ENCODE peak calls at places on chromosomes 12 and 14, in six cellular contexts. Z is EL; E is iris pigment epithelial cell; G is activated CD4-positive, CD25-positive, alpha-beta regulatory T cell; B is NCI-H1694; R is EH. H is an unnamed sample.

GRCh38 chr12:96108321-96108720 is 72.9 kb upstream of the LTA4H start:
- DNase-seq in R (no peak), G (no peak), E (no peak), Z (no peak), B (no peak), H (no peak)

GRCh38 chr12:76144253-76144564 is 59.7 kb upstream of the NAP1L1 start:
- DNase-seq in R (peak; percentile 61), Z (peak; percentile 51), B (peak; percentile 7), G (no peak), E (peak; percentile 75), H (peak; percentile 36)

GRCh38 chr14:102362084-102362483 is 606 bp downstream of the CINP start:
- DNase-seq in G (no peak), R (peak; percentile 55), E (peak; percentile 48), B (no peak), Z (peak; percentile 62), H (peak; percentile 41)

GRCh38 chr14:92540472-92541048 is 27.0 kb downstream of the RIN3 start:
- DNase-seq in Z (peak; percentile 99), G (no peak), E (peak; percentile 99), R (peak; percentile 99), B (peak; percentile 27), H (peak; percentile 98)

GRCh38 chr12:104490850-104491249 is 34.1 kb downstream of the CHST11 start:
- DNase-seq in G (no peak), E (no peak), R (no peak), B (no peak), Z (no peak), H (no peak)

GRCh38 chr12:2764398-2764797 is 30.4 kb upstream of the FKBP4 start:
- DNase-seq in R (no peak), E (no peak), Z (no peak), B (no peak), G (no peak), H (no peak)

GRCh38 chr12:47990351-47991105 is 13.7 kb downstream of the COL2A1 start:
- DNase-seq in G (peak; percentile 10), B (no peak), R (peak; percentile 25), Z (no peak), E (peak; percentile 12), H (peak; percentile 3)

GRCh38 chr12:98182791-98183190 is 332.6 kb upstream of the TMPO start:
- DNase-seq in B (no peak), G (no peak), R (no peak), E (no peak), Z (no peak), H (no peak)

GRCh38 chr14:70731447-70732239 is 77.7 kb downstream of the MAP3K9 start:
- DNase-seq in R (no peak), E (no peak), B (no peak), Z (peak; percentile 5), G (no peak), H (no peak)

GRCh38 chr12:123140675-123141614 is 9.9 kb downstream of the PITPNM2 start:
- DNase-seq in R (no peak), B (no peak), G (no peak), E (no peak), Z (no peak), H (no peak)

GRCh38 chr12:7144414-7145120 is 14.4 kb downstream of the CLSTN3 start:
- DNase-seq in R (peak; percentile 48), G (no peak), E (peak; percentile 42), B (peak; percentile 65), Z (peak; percentile 42), H (peak; percentile 33)

GRCh38 chr14:103436533-103436932 is 51.3 kb downstream of the MARK3 start:
- DNase-seq in R (peak; percentile 40), Z (peak; percentile 47), B (no peak), G (no peak), E (peak; percentile 82), H (peak; percentile 26)

GRCh38 chr12:132557969-132558856 is 52.2 kb downstream of the LRCOL1 start:
- DNase-seq in B (no peak), G (no peak), Z (no peak), E (no peak), R (no peak), H (no peak)

H was measured in RPMI7951.